ENCODE peak calls at places on chromosome 12, in nine cellular contexts. G is activated B cell treated with CpG ODN at 0.5 μM for 24 hours, O is lung, X is LNCaP clone FGC, W is foreskin fibroblast, P is upper lobe of left lung, H is heart left ventricle, R is glutamatergic neuron, Q is WTC11. M is an unnamed sample.

GRCh38 chr12:53051058-53051880 is 1.4 kb downstream of the TNS2 start:
- DNase-seq in X (no peak), R (peak; percentile 40), P (no peak), H (peak; percentile 76), O (peak; percentile 68), Q (no peak), G (no peak), W (peak; percentile 84), M (no peak)

GRCh38 chr12:28998662-28999120 is 150.4 kb upstream of the FAR2 start:
- DNase-seq in P (no peak), X (no peak), H (no peak), O (no peak), G (no peak), Q (no peak), R (no peak), W (peak; percentile 46), M (no peak)

GRCh38 chr12:10753066-10753465 is 29.9 kb upstream of the YBX3 start:
- DNase-seq in W (peak; percentile 48), H (no peak), G (no peak), P (no peak), R (no peak), O (no peak), Q (no peak), X (no peak), M (no peak)

GRCh38 chr12:118274066-118274465 is 98.6 kb downstream of the TAOK3 start:
- DNase-seq in P (no peak), X (no peak), Q (no peak), G (no peak), W (no peak), O (no peak), R (no peak), H (no peak), M (no peak)

GRCh38 chr12:60185060-60185459 is 589.2 kb downstream of the SLC16A7 start:
- DNase-seq in O (no peak), G (no peak), W (no peak), R (no peak), P (no peak), H (no peak), Q (no peak), X (no peak), M (no peak)

GRCh38 chr12:131752457-131752856 is 41.6 kb downstream of the SFSWAP start:
- DNase-seq in H (no peak), Q (peak; percentile 60), O (no peak), W (no peak), R (no peak), P (peak; percentile 59), X (no peak), G (no peak), M (no peak)

GRCh38 chr12:99605-100004 is 33.0 kb downstream of the IQSEC3 start:
- DNase-seq in P (no peak), X (no peak), G (no peak), Q (no peak), W (peak; percentile 50), R (no peak), O (no peak), H (no peak), M (no peak)

GRCh38 chr12:78759387-78759786 is 105.2 kb upstream of the SYT1 start:
- DNase-seq in H (no peak), X (no peak), G (no peak), W (peak; percentile 53), Q (no peak), O (no peak), P (no peak), R (no peak), M (no peak)

GRCh38 chr12:113002155-113002554 is 23.8 kb downstream of the OAS2 start:
- DNase-seq in R (no peak), P (no peak), O (no peak), Q (no peak), G (no peak), W (no peak), H (no peak), X (no peak), M (no peak)
- TF ChIP-seq CTCF in R (no peak), P (no peak), O (no peak), Q (no peak), G (no peak), W (no peak), H (no peak), X (peak; percentile 1), M (no peak)

DNA sequence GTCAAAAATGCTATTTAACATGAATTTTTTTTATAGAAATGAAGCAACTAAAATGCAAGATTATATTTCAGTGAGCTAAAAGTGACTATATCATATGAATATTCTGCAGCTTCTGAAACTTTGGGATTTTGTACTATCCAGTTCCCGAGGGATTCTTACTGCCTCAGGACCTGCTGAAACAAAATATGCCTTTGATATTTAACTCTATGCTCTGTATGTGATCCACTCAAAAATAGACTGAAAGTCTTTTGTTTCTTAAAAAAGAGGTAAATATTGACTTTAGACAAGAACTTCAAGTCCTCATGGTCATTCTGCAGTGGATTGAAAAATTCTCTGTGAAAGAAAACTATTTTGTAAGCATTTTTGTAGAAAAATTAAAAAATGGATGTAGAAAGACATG is 22.4 kb downstream of the CNTN1 start:
- DNase-seq in X (no peak), O (no peak), W (no peak), H (no peak), P (no peak), R (no peak), G (no peak), Q (no peak), M (no peak)
- TF ChIP-seq CTCF in X (no peak), O (no peak), W (no peak), H (no peak), P (no peak), R (no peak), G (no peak), Q (no peak), M (no peak)

DNA sequence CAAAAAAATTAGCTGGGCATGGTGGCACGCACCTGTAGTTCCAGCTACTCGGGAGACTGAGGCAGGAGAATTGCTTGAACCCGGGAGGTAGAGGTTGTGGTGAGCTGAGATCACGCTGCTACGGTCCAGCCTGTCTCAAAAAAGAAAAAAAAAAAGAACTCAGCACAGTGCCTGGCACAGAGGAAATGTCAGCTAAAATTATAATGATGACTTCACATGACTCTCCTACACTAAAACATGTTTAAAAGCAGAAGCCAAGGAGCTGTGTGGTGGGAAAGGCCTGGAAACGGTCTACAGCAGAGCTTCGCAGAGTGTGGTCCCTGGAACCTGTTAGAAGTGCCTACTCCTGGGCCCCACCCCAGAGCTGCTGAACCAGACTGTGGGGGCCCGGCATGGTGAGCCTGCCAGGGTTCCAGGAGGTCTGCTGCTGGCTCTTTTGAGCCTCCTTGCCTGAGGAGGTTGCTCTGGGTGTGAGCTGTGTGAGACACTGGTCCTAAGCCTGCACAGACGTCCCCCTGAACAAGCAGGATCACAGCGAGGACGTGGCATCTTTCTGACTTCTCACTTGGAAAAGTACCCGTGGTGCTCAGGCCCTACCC is 28.1 kb downstream of the TCHP start:
- DNase-seq in X (no peak), W (no peak), R (no peak), G (no peak), H (no peak), O (no peak), P (no peak), Q (no peak), M (no peak)
- TF ChIP-seq CTCF in X (no peak), W (no peak), R (no peak), G (no peak), H (no peak), O (no peak), P (no peak), Q (no peak), M (no peak)

GRCh38 chr12:59164991-59165718 is 244.9 kb upstream of the LRIG3 start:
- DNase-seq in R (no peak), P (no peak), W (peak; percentile 19), H (no peak), Q (no peak), O (no peak), G (no peak), X (peak; percentile 72), M (no peak)
- TF ChIP-seq CTCF in R (peak; percentile 71), P (peak; percentile 31), W (peak; percentile 32), H (peak; percentile 36), Q (peak; percentile 16), O (no peak), G (no peak), X (peak; percentile 50), M (peak; percentile 34)